ENCODE peak calls at places on chromosome 14, in six cellular contexts. W is CD14-positive monocyte, T is upper lobe of right lung, D is H1, F is IMR-90, E is suprapubic skin. B is an unnamed sample.

GRCh38 chr14:63737582-63738006 is 9.7 kb upstream of the SGPP1 start:
- DNase-seq in T (no peak), E (no peak), D (no peak), W (no peak), F (no peak), B (no peak)

GRCh38 chr14:68140111-68140741 is 320.6 kb downstream of the RAD51B start:
- DNase-seq in E (peak), F (peak), T (no peak), D (no peak), W (no peak), B (peak)

GRCh38 chr14:58693048-58693447 is 55.3 kb downstream of the DACT1 start:
- DNase-seq in D (no peak), E (no peak), T (no peak), W (no peak), F (no peak), B (no peak)

GRCh38 chr14:73489481-73490175 is 1.1 kb upstream of the RIOX1 start:
- DNase-seq in D (no peak), T (no peak), F (no peak), E (no peak), W (no peak), B (no peak)

GRCh38 chr14:23372509-23372908 is at the start of gene IL25:
- DNase-seq in E (no peak), W (no peak), D (no peak), F (no peak), T (no peak), B (no peak)

GRCh38 chr14:45716506-45716905 is 463.5 kb upstream of the MIS18BP1 start:
- DNase-seq in F (no peak), W (no peak), T (no peak), E (no peak), D (no peak), B (peak)

GRCh38 chr14:56514663-56515371 is 64.8 kb upstream of the TMEM260 start:
- DNase-seq in F (peak), T (no peak), E (no peak), W (no peak), D (no peak), B (peak)

GRCh38 chr14:66038214-66038977 is 447.8 kb upstream of the CCDC196 start:
- DNase-seq in D (no peak), T (no peak), W (no peak), F (peak), E (no peak), B (peak)

GRCh38 chr14:76955575-76956252 is 72.8 kb downstream of the IRF2BPL start:
- DNase-seq in F (peak), W (peak), T (no peak), D (no peak), E (no peak), B (peak)

GRCh38 chr14:68578597-68578996 is 214.3 kb downstream of the ZFP36L1 start:
- DNase-seq in F (no peak), W (peak), D (no peak), E (no peak), T (no peak), B (no peak)

GRCh38 chr14:61444215-61444768 is 122.9 kb downstream of the PRKCH start:
- DNase-seq in E (no peak), T (no peak), D (no peak), F (no peak), W (peak), B (no peak)

GRCh38 chr14:32469388-32470160 is 140.5 kb downstream of the AKAP6 start:
- DNase-seq in F (peak), W (no peak), T (no peak), D (no peak), E (no peak), B (peak)

GRCh38 chr14:96268426-96269358 is 12.7 kb downstream of the BDKRB1 start:
- DNase-seq in D (peak), W (no peak), T (no peak), E (peak), F (peak), B (peak)

GRCh38 chr14:59294662-59294992 is 106.2 kb downstream of the DAAM1 start:
- DNase-seq in E (no peak), D (no peak), F (peak), W (no peak), T (no peak), B (no peak)

GRCh38 chr14:65303185-65303901 is 109.2 kb upstream of the FUT8 start:
- DNase-seq in T (no peak), D (no peak), F (peak), E (no peak), W (no peak), B (peak)

GRCh38 chr14:59278111-59278510 is 89.6 kb downstream of the DAAM1 start:
- DNase-seq in D (no peak), F (peak), W (no peak), E (no peak), T (no peak), B (peak)

GRCh38 chr14:30016025-30016424 is 88.4 kb upstream of the PRKD1 start:
- DNase-seq in D (no peak), T (no peak), F (no peak), W (no peak), E (no peak), B (no peak)

GRCh38 chr14:49865431-49865859 is 12.9 kb upstream of the NEMF start:
- DNase-seq in W (peak), F (peak), T (peak), D (peak), E (peak), B (peak)

GRCh38 chr14:99246536-99247083 is 25.4 kb downstream of the BCL11B start:
- DNase-seq in T (no peak), W (no peak), F (no peak), D (peak), E (peak), B (no peak)

GRCh38 chr14:62662811-62663477 is 382.3 kb downstream of the KCNH5 start:
- DNase-seq in F (peak), W (no peak), D (no peak), E (no peak), T (no peak), B (no peak)

GRCh38 chr14:50321009-50321660 is 9.0 kb downstream of the DMAC2L start:
- DNase-seq in D (no peak), T (no peak), W (peak), E (no peak), F (peak), B (peak)

GRCh38 chr14:85702937-85703336 is 173.0 kb downstream of the FLRT2 start:
- DNase-seq in F (peak), D (no peak), W (no peak), E (no peak), T (no peak), B (peak)

GRCh38 chr14:105496831-105497591 is 6.0 kb downstream of the TEDC1 start:
- DNase-seq in T (peak), F (no peak), W (peak), D (no peak), E (peak), B (no peak)

GRCh38 chr14:105487449-105487985 is 831 bp downstream of the CRIP1 start:
- DNase-seq in E (no peak), T (peak), F (no peak), D (peak), W (peak), B (no peak)

DNA sequence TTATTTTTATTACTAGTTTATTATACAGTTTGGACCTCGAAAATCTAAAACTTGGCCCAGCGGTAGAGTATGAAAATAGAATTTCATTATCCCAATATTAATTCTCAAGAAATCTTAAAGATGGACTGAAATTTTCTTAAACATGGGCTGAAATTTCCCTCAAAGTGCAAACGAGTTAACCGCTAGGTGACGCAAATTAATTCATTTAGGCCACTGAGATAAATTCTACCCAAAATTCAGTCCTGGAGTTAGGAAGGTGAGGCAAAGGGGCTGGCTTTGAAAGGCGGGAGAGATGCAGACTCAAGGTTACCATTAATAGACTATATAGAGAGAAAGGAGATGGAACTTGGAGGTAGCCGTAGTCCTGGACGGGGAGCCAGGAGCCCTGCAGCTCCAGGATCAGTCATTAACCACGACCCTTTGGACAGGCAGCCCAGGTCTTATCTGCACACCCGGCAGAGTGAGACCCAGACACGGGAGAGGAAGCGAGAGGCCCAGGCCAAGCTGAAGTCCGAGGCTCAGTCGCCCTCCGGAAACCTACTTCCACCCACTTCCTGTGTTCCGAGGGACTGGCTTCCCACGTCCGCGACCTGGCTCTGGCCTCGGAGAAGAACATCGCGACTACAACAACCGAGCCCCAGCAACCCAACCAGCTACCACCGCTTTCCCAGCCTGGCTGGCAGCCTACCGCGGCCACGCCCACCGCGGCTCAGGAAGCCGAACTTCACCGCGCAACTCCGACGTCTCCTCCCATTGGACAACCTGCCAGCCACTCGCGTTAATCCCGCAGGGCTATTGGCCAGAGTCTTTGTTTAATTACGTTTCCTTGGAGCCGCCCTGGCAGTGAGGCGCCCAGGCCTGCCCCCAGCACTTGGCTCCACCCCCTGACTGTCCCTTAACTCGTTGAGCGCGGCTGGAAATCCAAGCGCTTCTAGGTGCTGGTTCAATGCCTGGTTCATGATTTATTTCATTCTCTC is at the start of gene EFCAB11:
- DNase-seq in D (peak), W (peak), E (peak), T (peak), F (peak), B (peak)
- TF ChIP-seq CTCF in D (peak), W (no peak), E (no peak), T (no peak), F (peak), B (peak)

DNA sequence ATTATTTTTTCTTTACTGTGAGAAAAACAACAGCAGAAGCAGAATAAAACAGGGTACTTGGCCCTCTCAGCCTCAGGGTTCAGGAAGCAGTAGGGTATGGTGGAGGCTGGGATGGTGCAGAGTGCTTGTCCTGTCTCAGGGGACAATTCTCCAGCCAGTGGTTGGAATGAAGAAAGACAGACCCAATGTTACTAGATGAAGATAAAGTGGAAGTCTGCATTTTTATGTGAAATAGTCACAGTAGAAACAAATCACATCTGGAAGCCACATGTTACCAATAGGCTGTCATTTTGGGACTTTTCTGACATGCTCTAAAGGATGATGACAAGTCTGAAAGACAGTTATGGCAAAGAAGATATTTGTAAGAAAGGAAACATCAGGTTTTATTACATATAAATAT is 32.3 kb downstream of the PROX2 start:
- DNase-seq in D (no peak), W (no peak), T (no peak), E (no peak), F (peak), B (no peak)
- TF ChIP-seq CTCF in D (no peak), W (no peak), T (no peak), E (no peak), F (peak), B (no peak)

DNA sequence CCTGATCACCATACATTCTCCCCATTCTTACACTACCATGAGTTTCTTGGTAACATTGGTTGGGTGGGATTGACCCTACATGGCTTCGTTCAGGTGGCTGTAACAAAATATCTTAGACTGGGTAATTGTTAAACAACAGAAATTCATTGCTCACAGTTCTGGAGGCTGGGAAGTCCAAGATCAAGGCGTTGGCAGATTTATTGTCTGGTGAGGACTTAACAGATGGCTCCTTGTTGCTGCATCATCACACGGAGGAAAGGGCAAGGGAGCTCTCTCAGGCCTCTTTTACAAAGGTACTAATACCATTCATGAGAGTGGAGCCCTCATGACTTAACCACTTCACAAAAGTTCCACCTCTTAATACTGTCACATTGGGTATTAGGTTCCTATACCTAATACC is 116.7 kb upstream of the EGLN3 start:
- DNase-seq in D (no peak), T (no peak), W (no peak), F (no peak), E (no peak), B (no peak)
- TF ChIP-seq CTCF in D (no peak), T (no peak), W (no peak), F (no peak), E (no peak), B (no peak)

GRCh38 chr14:91060472-91061308 is at the start of gene RPS6KA5:
- DNase-seq in F (peak), D (peak), E (peak), W (peak), T (peak), B (peak)
- TF ChIP-seq CTCF in F (no peak), D (no peak), E (no peak), W (no peak), T (peak), B (no peak)

DNA sequence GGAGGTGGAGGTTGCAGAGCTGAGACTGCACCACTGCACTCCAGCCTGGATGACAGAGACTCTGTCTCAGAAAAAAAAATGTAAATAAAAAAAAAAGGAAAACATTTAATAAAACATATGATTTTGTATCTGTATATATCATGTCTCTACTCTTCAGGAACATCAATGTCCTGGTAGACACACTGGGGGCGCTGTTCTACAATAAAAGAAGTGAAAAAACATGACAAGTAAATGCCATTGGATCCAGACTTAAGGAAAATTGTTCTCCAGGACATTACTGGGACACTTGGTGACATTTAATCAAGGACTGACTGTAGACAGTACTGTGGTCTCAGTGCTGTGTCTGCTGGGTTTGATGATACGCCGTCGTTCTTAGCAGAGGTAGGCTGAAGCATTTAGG is 15.5 kb upstream of the KLC1 start:
- DNase-seq in E (no peak), D (no peak), F (no peak), W (no peak), T (no peak), B (no peak)
- TF ChIP-seq CTCF in E (no peak), D (no peak), F (peak), W (no peak), T (no peak), B (peak)

DNA sequence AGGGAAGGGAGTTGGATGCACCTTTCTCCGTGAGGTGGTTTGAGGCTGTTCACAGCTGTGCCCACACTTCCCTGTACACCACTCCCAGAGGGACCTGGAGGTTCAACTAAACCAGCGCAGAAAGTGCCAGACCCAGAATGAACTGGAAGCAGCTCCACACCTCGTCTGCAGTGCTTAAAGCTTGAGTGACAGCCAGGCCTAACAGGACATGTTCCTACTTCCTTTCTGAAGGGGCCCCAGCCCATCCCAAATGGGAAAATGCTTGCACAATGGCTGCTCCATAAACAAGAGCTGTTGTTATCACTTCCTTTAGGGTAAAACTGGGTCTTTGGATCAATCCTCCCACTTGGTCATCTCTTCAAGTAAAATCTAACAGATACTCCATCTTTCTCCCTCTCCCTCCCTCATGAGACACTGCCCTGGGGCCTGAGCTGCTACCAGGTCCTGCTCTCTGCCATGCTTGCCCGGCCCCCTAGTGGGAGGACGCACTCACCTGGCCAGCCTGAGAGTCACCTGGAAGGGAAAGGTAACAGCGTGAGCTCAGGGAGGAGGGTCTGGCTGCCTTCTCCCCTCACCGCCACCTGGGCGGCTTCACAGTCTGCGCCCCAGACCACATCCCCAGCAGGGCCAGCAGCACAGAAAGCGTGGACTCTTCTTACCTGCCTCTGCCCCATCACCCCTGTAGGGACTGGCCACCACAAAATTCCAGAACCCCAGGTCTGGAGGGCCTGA is 33.5 kb downstream of the ISCA2 start:
- DNase-seq in F (no peak), T (no peak), D (no peak), W (no peak), E (no peak), B (no peak)
- TF ChIP-seq CTCF in F (no peak), T (no peak), D (no peak), W (no peak), E (no peak), B (no peak)